ENCODE peak calls at places on chromosome 12, in nine cellular contexts. One of them, this sample, is unnamed.

GRCh38 chr12:112514456-112514855 is 95.7 kb downstream of the PTPN11 start:
- DNase-seq in astrocyte of the spinal cord: no peak
- DNase-seq in progenitor cell of endocrine pancreas: no peak
- DNase-seq in GM12865: no peak
- DNase-seq in right atrium auricular region: no peak
- DNase-seq in foreskin fibroblast: no peak
- DNase-seq in AG09309: no peak
- DNase-seq in nephron progenitor cell: no peak
- DNase-seq in transverse colon: no peak
- DNase-seq in this sample: no peak

GRCh38 chr12:99087278-99087677 is 442.2 kb downstream of the APAF1 start:
- DNase-seq in progenitor cell of endocrine pancreas: no peak
- DNase-seq in GM12865: peak
- DNase-seq in right atrium auricular region: no peak
- DNase-seq in nephron progenitor cell: no peak
- DNase-seq in foreskin fibroblast: peak
- DNase-seq in AG09309: no peak
- DNase-seq in transverse colon: no peak
- DNase-seq in astrocyte of the spinal cord: no peak
- DNase-seq in this sample: no peak

GRCh38 chr12:74539261-74539660 is 1.6 kb downstream of the ATXN7L3B start:
- DNase-seq in progenitor cell of endocrine pancreas: no peak
- DNase-seq in foreskin fibroblast: peak
- DNase-seq in nephron progenitor cell: no peak
- DNase-seq in GM12865: peak
- DNase-seq in transverse colon: no peak
- DNase-seq in right atrium auricular region: no peak
- DNase-seq in astrocyte of the spinal cord: no peak
- DNase-seq in AG09309: no peak
- DNase-seq in this sample: no peak

GRCh38 chr12:82176016-82176415 is 182.2 kb downstream of the CCDC59 start:
- DNase-seq in right atrium auricular region: no peak
- DNase-seq in nephron progenitor cell: no peak
- DNase-seq in AG09309: no peak
- DNase-seq in transverse colon: no peak
- DNase-seq in progenitor cell of endocrine pancreas: no peak
- DNase-seq in astrocyte of the spinal cord: peak
- DNase-seq in foreskin fibroblast: no peak
- DNase-seq in GM12865: no peak
- DNase-seq in this sample: no peak

GRCh38 chr12:12983420-12984035 is 16.5 kb downstream of the HEBP1 start:
- DNase-seq in nephron progenitor cell: no peak
- DNase-seq in progenitor cell of endocrine pancreas: no peak
- DNase-seq in right atrium auricular region: no peak
- DNase-seq in transverse colon: no peak
- DNase-seq in AG09309: no peak
- DNase-seq in foreskin fibroblast: peak
- DNase-seq in GM12865: peak
- DNase-seq in astrocyte of the spinal cord: peak
- DNase-seq in this sample: no peak

GRCh38 chr12:17928708-17929366 is 161.2 kb downstream of the RERGL start:
- DNase-seq in right atrium auricular region: no peak
- DNase-seq in foreskin fibroblast: peak
- DNase-seq in nephron progenitor cell: no peak
- DNase-seq in astrocyte of the spinal cord: peak
- DNase-seq in progenitor cell of endocrine pancreas: no peak
- DNase-seq in AG09309: peak
- DNase-seq in GM12865: no peak
- DNase-seq in transverse colon: no peak
- DNase-seq in this sample: no peak

GRCh38 chr12:45337835-45338234 is 121.9 kb downstream of the ANO6 start:
- DNase-seq in transverse colon: no peak
- DNase-seq in AG09309: no peak
- DNase-seq in nephron progenitor cell: no peak
- DNase-seq in progenitor cell of endocrine pancreas: no peak
- DNase-seq in astrocyte of the spinal cord: no peak
- DNase-seq in foreskin fibroblast: no peak
- DNase-seq in right atrium auricular region: no peak
- DNase-seq in GM12865: no peak
- DNase-seq in this sample: no peak

GRCh38 chr12:13805038-13805437 is 176.4 kb downstream of the GRIN2B start:
- DNase-seq in GM12865: no peak
- DNase-seq in astrocyte of the spinal cord: no peak
- DNase-seq in AG09309: no peak
- DNase-seq in right atrium auricular region: no peak
- DNase-seq in transverse colon: no peak
- DNase-seq in progenitor cell of endocrine pancreas: no peak
- DNase-seq in nephron progenitor cell: no peak
- DNase-seq in foreskin fibroblast: no peak
- DNase-seq in this sample: no peak

GRCh38 chr12:1580526-1580925 is 13.9 kb downstream of the FBXL14 start:
- DNase-seq in right atrium auricular region: no peak
- DNase-seq in AG09309: no peak
- DNase-seq in nephron progenitor cell: no peak
- DNase-seq in GM12865: no peak
- DNase-seq in astrocyte of the spinal cord: no peak
- DNase-seq in progenitor cell of endocrine pancreas: no peak
- DNase-seq in foreskin fibroblast: no peak
- DNase-seq in transverse colon: no peak
- DNase-seq in this sample: no peak

GRCh38 chr12:53115891-53116675 is 12.8 kb downstream of the SOAT2 start:
- DNase-seq in progenitor cell of endocrine pancreas: no peak
- DNase-seq in foreskin fibroblast: no peak
- DNase-seq in AG09309: no peak
- DNase-seq in right atrium auricular region: no peak
- DNase-seq in nephron progenitor cell: no peak
- DNase-seq in astrocyte of the spinal cord: no peak
- DNase-seq in transverse colon: no peak
- DNase-seq in GM12865: no peak
- DNase-seq in this sample: no peak

GRCh38 chr12:27592548-27592947 is 68.5 kb downstream of the PPFIBP1 start:
- DNase-seq in right atrium auricular region: peak
- DNase-seq in transverse colon: no peak
- DNase-seq in foreskin fibroblast: peak
- DNase-seq in astrocyte of the spinal cord: peak
- DNase-seq in AG09309: no peak
- DNase-seq in nephron progenitor cell: no peak
- DNase-seq in GM12865: peak
- DNase-seq in progenitor cell of endocrine pancreas: no peak
- DNase-seq in this sample: no peak

GRCh38 chr12:77591959-77592358 is 238.7 kb upstream of the NAV3 start:
- DNase-seq in transverse colon: no peak
- DNase-seq in foreskin fibroblast: no peak
- DNase-seq in nephron progenitor cell: peak
- DNase-seq in astrocyte of the spinal cord: no peak
- DNase-seq in AG09309: no peak
- DNase-seq in progenitor cell of endocrine pancreas: no peak
- DNase-seq in GM12865: no peak
- DNase-seq in right atrium auricular region: no peak
- DNase-seq in this sample: peak

GRCh38 chr12:8697120-8697475 is 693 bp upstream of the RIMKLB start:
- DNase-seq in GM12865: no peak
- DNase-seq in astrocyte of the spinal cord: peak
- DNase-seq in transverse colon: no peak
- DNase-seq in foreskin fibroblast: peak
- DNase-seq in progenitor cell of endocrine pancreas: no peak
- DNase-seq in right atrium auricular region: no peak
- DNase-seq in nephron progenitor cell: no peak
- DNase-seq in AG09309: no peak
- DNase-seq in this sample: no peak

GRCh38 chr12:88202500-88202899 is 60.4 kb downstream of the TMTC3 start:
- DNase-seq in foreskin fibroblast: peak
- DNase-seq in progenitor cell of endocrine pancreas: no peak
- DNase-seq in GM12865: no peak
- DNase-seq in AG09309: no peak
- DNase-seq in transverse colon: no peak
- DNase-seq in nephron progenitor cell: no peak
- DNase-seq in astrocyte of the spinal cord: no peak
- DNase-seq in right atrium auricular region: no peak
- DNase-seq in this sample: no peak

GRCh38 chr12:13471471-13471870 is 274.9 kb downstream of the EMP1 start:
- DNase-seq in AG09309: no peak
- DNase-seq in foreskin fibroblast: no peak
- DNase-seq in GM12865: no peak
- DNase-seq in transverse colon: no peak
- DNase-seq in progenitor cell of endocrine pancreas: no peak
- DNase-seq in nephron progenitor cell: no peak
- DNase-seq in right atrium auricular region: no peak
- DNase-seq in astrocyte of the spinal cord: no peak
- DNase-seq in this sample: no peak

GRCh38 chr12:57182918-57183575 is 33.5 kb upstream of the NXPH4 start:
- DNase-seq in astrocyte of the spinal cord: peak
- DNase-seq in AG09309: no peak
- DNase-seq in GM12865: peak
- DNase-seq in right atrium auricular region: peak
- DNase-seq in foreskin fibroblast: peak
- DNase-seq in progenitor cell of endocrine pancreas: peak
- DNase-seq in nephron progenitor cell: peak
- DNase-seq in transverse colon: peak
- DNase-seq in this sample: peak

GRCh38 chr12:110371408-110372055 is 32.0 kb downstream of the ANAPC7 start:
- DNase-seq in right atrium auricular region: no peak
- DNase-seq in GM12865: peak
- DNase-seq in AG09309: no peak
- DNase-seq in progenitor cell of endocrine pancreas: no peak
- DNase-seq in transverse colon: no peak
- DNase-seq in astrocyte of the spinal cord: no peak
- DNase-seq in foreskin fibroblast: no peak
- DNase-seq in nephron progenitor cell: no peak
- DNase-seq in this sample: no peak

GRCh38 chr12:101924647-101925046 is 47.3 kb downstream of the DRAM1 start:
- DNase-seq in right atrium auricular region: no peak
- DNase-seq in astrocyte of the spinal cord: no peak
- DNase-seq in GM12865: no peak
- DNase-seq in foreskin fibroblast: peak
- DNase-seq in nephron progenitor cell: no peak
- DNase-seq in transverse colon: no peak
- DNase-seq in AG09309: no peak
- DNase-seq in progenitor cell of endocrine pancreas: no peak
- DNase-seq in this sample: no peak

GRCh38 chr12:76569685-76570604 is 10.4 kb upstream of the OSBPL8 start:
- DNase-seq in nephron progenitor cell: no peak
- DNase-seq in progenitor cell of endocrine pancreas: no peak
- DNase-seq in astrocyte of the spinal cord: no peak
- DNase-seq in GM12865: no peak
- DNase-seq in right atrium auricular region: no peak
- DNase-seq in foreskin fibroblast: no peak
- DNase-seq in transverse colon: no peak
- DNase-seq in AG09309: no peak
- DNase-seq in this sample: no peak

GRCh38 chr12:116443706-116444589 is 115.2 kb upstream of the MAP1LC3B2 start:
- DNase-seq in nephron progenitor cell: no peak
- DNase-seq in foreskin fibroblast: no peak
- DNase-seq in transverse colon: no peak
- DNase-seq in right atrium auricular region: no peak
- DNase-seq in AG09309: no peak
- DNase-seq in GM12865: no peak
- DNase-seq in astrocyte of the spinal cord: no peak
- DNase-seq in progenitor cell of endocrine pancreas: no peak
- DNase-seq in this sample: no peak

GRCh38 chr12:132544173-132544468 is 54.2 kb downstream of the FBRSL1 start:
- DNase-seq in GM12865: no peak
- DNase-seq in foreskin fibroblast: no peak
- DNase-seq in astrocyte of the spinal cord: no peak
- DNase-seq in transverse colon: no peak
- DNase-seq in AG09309: no peak
- DNase-seq in progenitor cell of endocrine pancreas: no peak
- DNase-seq in nephron progenitor cell: no peak
- DNase-seq in right atrium auricular region: no peak
- DNase-seq in this sample: no peak
- TF ChIP-seq CTCF in GM12865: no peak
- TF ChIP-seq CTCF in foreskin fibroblast: no peak
- TF ChIP-seq CTCF in astrocyte of the spinal cord: peak
- TF ChIP-seq CTCF in transverse colon: no peak
- TF ChIP-seq CTCF in AG09309: no peak
- TF ChIP-seq CTCF in progenitor cell of endocrine pancreas: no peak
- TF ChIP-seq CTCF in nephron progenitor cell: no peak
- TF ChIP-seq CTCF in right atrium auricular region: peak
- TF ChIP-seq CTCF in this sample: no peak

GRCh38 chr12:11510671-11511070 is 115.3 kb upstream of the PRB2 start:
- DNase-seq in astrocyte of the spinal cord: no peak
- DNase-seq in AG09309: no peak
- DNase-seq in foreskin fibroblast: no peak
- DNase-seq in GM12865: no peak
- DNase-seq in right atrium auricular region: no peak
- DNase-seq in transverse colon: no peak
- DNase-seq in nephron progenitor cell: no peak
- DNase-seq in progenitor cell of endocrine pancreas: no peak
- DNase-seq in this sample: no peak

GRCh38 chr12:11508699-11509098 is 113.3 kb upstream of the PRB2 start:
- DNase-seq in astrocyte of the spinal cord: peak
- DNase-seq in nephron progenitor cell: no peak
- DNase-seq in AG09309: no peak
- DNase-seq in progenitor cell of endocrine pancreas: no peak
- DNase-seq in foreskin fibroblast: peak
- DNase-seq in GM12865: no peak
- DNase-seq in right atrium auricular region: no peak
- DNase-seq in transverse colon: no peak
- DNase-seq in this sample: no peak

GRCh38 chr12:11517080-11517479 is 121.7 kb upstream of the PRB2 start:
- DNase-seq in astrocyte of the spinal cord: no peak
- DNase-seq in transverse colon: no peak
- DNase-seq in right atrium auricular region: no peak
- DNase-seq in nephron progenitor cell: no peak
- DNase-seq in GM12865: no peak
- DNase-seq in progenitor cell of endocrine pancreas: no peak
- DNase-seq in AG09309: no peak
- DNase-seq in foreskin fibroblast: no peak
- DNase-seq in this sample: no peak

GRCh38 chr12:11513288-11513687 is 117.9 kb upstream of the PRB2 start:
- DNase-seq in foreskin fibroblast: peak
- DNase-seq in nephron progenitor cell: no peak
- DNase-seq in GM12865: no peak
- DNase-seq in transverse colon: no peak
- DNase-seq in progenitor cell of endocrine pancreas: no peak
- DNase-seq in astrocyte of the spinal cord: no peak
- DNase-seq in AG09309: no peak
- DNase-seq in right atrium auricular region: no peak
- DNase-seq in this sample: no peak
- TF ChIP-seq CTCF in foreskin fibroblast: peak
- TF ChIP-seq CTCF in nephron progenitor cell: no peak
- TF ChIP-seq CTCF in GM12865: peak
- TF ChIP-seq CTCF in transverse colon: no peak
- TF ChIP-seq CTCF in progenitor cell of endocrine pancreas: no peak
- TF ChIP-seq CTCF in astrocyte of the spinal cord: peak
- TF ChIP-seq CTCF in AG09309: peak
- TF ChIP-seq CTCF in right atrium auricular region: no peak
- TF ChIP-seq CTCF in this sample: no peak

GRCh38 chr12:120254809-120255208 is 10.7 kb downstream of the PXN start:
- DNase-seq in right atrium auricular region: no peak
- DNase-seq in nephron progenitor cell: no peak
- DNase-seq in GM12865: no peak
- DNase-seq in transverse colon: no peak
- DNase-seq in progenitor cell of endocrine pancreas: no peak
- DNase-seq in foreskin fibroblast: no peak
- DNase-seq in astrocyte of the spinal cord: no peak
- DNase-seq in AG09309: no peak
- DNase-seq in this sample: no peak
- TF ChIP-seq CTCF in right atrium auricular region: peak
- TF ChIP-seq CTCF in nephron progenitor cell: no peak
- TF ChIP-seq CTCF in GM12865: no peak
- TF ChIP-seq CTCF in transverse colon: no peak
- TF ChIP-seq CTCF in progenitor cell of endocrine pancreas: no peak
- TF ChIP-seq CTCF in foreskin fibroblast: no peak
- TF ChIP-seq CTCF in astrocyte of the spinal cord: no peak
- TF ChIP-seq CTCF in AG09309: no peak
- TF ChIP-seq CTCF in this sample: no peak

GRCh38 chr12:19959353-19959752 is 409.0 kb upstream of the PDE3A start:
- DNase-seq in right atrium auricular region: no peak
- DNase-seq in GM12865: no peak
- DNase-seq in foreskin fibroblast: no peak
- DNase-seq in nephron progenitor cell: no peak
- DNase-seq in transverse colon: no peak
- DNase-seq in progenitor cell of endocrine pancreas: no peak
- DNase-seq in astrocyte of the spinal cord: no peak
- DNase-seq in AG09309: no peak
- DNase-seq in this sample: no peak
- TF ChIP-seq CTCF in right atrium auricular region: no peak
- TF ChIP-seq CTCF in GM12865: no peak
- TF ChIP-seq CTCF in foreskin fibroblast: no peak
- TF ChIP-seq CTCF in nephron progenitor cell: no peak
- TF ChIP-seq CTCF in transverse colon: no peak
- TF ChIP-seq CTCF in progenitor cell of endocrine pancreas: no peak
- TF ChIP-seq CTCF in astrocyte of the spinal cord: no peak
- TF ChIP-seq CTCF in AG09309: no peak
- TF ChIP-seq CTCF in this sample: no peak